ENCODE peak calls at places on chromosomes 16 and 17, in seven cellular contexts. F is GM20000; Q is mammary epithelial cell; K is left ventricle myocardium inferior; M is right atrium auricular region; G is CD8-positive, alpha-beta T cell; T is AG09309. N is an unnamed sample.
A peak's percentile ranks its signal among the peaks of the same experiment; 100 is the strongest.

GRCh38 chr17:61128671-61129115 is 270.9 kb upstream of the TBX2 start:
- DNase-seq in F (no peak), Q (no peak), K (no peak), M (no peak), G (no peak), T (peak; percentile 5), N (no peak)

GRCh38 chr16:53911506-53911905 is 207.6 kb downstream of the FTO start:
- DNase-seq in F (no peak), Q (no peak), K (no peak), M (no peak), G (no peak), T (no peak), N (no peak)

GRCh38 chr17:83100853-83101391 is 21.5 kb downstream of the METRNL start:
- DNase-seq in F (no peak), Q (no peak), K (no peak), M (no peak), G (no peak), T (no peak), N (no peak)

GRCh38 chr16:26051078-26051477 is 359.3 kb downstream of the HS3ST4 start:
- DNase-seq in F (no peak), Q (no peak), K (no peak), M (no peak), G (no peak), T (no peak), N (no peak)

GRCh38 chr16:7983671-7984070 is 606.6 kb downstream of the TMEM114 start:
- DNase-seq in F (no peak), Q (no peak), K (no peak), M (no peak), G (no peak), T (no peak), N (no peak)

GRCh38 chr17:82019905-82020873 is 2.5 kb downstream of the CENPX start:
- DNase-seq in F (peak; percentile 88), Q (no peak), K (peak; percentile 51), M (no peak), G (peak; percentile 54), T (no peak), N (peak; percentile 59)

GRCh38 chr17:7652659-7653343 is 2.1 kb downstream of the ATP1B2 start:
- DNase-seq in F (no peak), Q (no peak), K (no peak), M (no peak), G (no peak), T (no peak), N (no peak)

GRCh38 chr16:10343124-10343760 is 42.6 kb upstream of the ATF7IP2 start:
- DNase-seq in F (no peak), Q (no peak), K (no peak), M (no peak), G (no peak), T (no peak), N (no peak)

GRCh38 chr17:32350662-32351418 is 883 bp downstream of the ZNF207 start:
- DNase-seq in F (peak; percentile 49), Q (peak; percentile 63), K (no peak), M (no peak), G (no peak), T (no peak), N (no peak)

GRCh38 chr17:39591958-39592954 is 15.5 kb downstream of the NEUROD2 start:
- DNase-seq in F (peak; percentile 62), Q (peak; percentile 40), K (no peak), M (no peak), G (no peak), T (no peak), N (no peak)

GRCh38 chr17:2874211-2874686 is 78.0 kb downstream of the RAP1GAP2 start:
- DNase-seq in F (no peak), Q (no peak), K (no peak), M (no peak), G (no peak), T (no peak), N (no peak)

GRCh38 chr16:88354229-88355092 is 28.3 kb upstream of the ZNF469 start:
- DNase-seq in F (no peak), Q (no peak), K (peak; percentile 8), M (no peak), G (no peak), T (no peak), N (no peak)

GRCh38 chr16:81429045-81429521 is 15.5 kb upstream of the CMIP start:
- DNase-seq in F (no peak), Q (no peak), K (peak; percentile 31), M (no peak), G (no peak), T (no peak), N (no peak)

GRCh38 chr17:46908352-46908751 is 14.6 kb upstream of the GOSR2 start:
- DNase-seq in F (no peak), Q (no peak), K (no peak), M (no peak), G (no peak), T (no peak), N (no peak)

GRCh38 chr17:73323622-73324455 is 12.0 kb upstream of the CDC42EP4 start:
- DNase-seq in F (no peak), Q (peak; percentile 78), K (peak; percentile 46), M (no peak), G (no peak), T (no peak), N (no peak)

GRCh38 chr17:73320601-73321264 is 8.9 kb upstream of the CDC42EP4 start:
- DNase-seq in F (no peak), Q (no peak), K (no peak), M (no peak), G (no peak), T (no peak), N (no peak)

GRCh38 chr17:73331060-73331459 is 19.3 kb upstream of the CDC42EP4 start:
- DNase-seq in F (no peak), Q (no peak), K (no peak), M (no peak), G (no peak), T (no peak), N (no peak)

GRCh38 chr17:73324711-73325526 is 13.1 kb upstream of the CDC42EP4 start:
- DNase-seq in F (no peak), Q (no peak), K (no peak), M (no peak), G (no peak), T (no peak), N (no peak)

DNA sequence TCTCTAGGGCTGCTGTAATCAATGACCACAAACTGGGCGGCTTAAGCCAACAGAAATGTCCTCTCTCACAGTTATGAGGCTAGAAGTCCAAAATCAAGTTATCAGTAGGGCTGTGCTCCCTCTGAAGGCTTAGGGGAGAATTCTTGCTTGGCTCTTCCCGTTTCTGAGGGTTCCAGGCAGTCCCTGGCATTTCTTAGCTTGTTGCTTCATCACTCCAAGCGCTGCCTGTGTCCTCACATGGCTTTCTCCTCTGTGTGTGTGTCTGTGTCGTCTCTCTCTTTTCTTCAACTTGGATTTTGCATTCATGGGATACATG is 13.7 kb upstream of the CDC42EP4 start:
- DNase-seq in F (no peak), Q (no peak), K (no peak), M (peak; percentile 82), G (no peak), T (peak; percentile 84), N (no peak)
- TF ChIP-seq CTCF in F (no peak), Q (no peak), K (peak; percentile 27), M (no peak), G (no peak), T (peak; percentile 40), N (no peak)

DNA sequence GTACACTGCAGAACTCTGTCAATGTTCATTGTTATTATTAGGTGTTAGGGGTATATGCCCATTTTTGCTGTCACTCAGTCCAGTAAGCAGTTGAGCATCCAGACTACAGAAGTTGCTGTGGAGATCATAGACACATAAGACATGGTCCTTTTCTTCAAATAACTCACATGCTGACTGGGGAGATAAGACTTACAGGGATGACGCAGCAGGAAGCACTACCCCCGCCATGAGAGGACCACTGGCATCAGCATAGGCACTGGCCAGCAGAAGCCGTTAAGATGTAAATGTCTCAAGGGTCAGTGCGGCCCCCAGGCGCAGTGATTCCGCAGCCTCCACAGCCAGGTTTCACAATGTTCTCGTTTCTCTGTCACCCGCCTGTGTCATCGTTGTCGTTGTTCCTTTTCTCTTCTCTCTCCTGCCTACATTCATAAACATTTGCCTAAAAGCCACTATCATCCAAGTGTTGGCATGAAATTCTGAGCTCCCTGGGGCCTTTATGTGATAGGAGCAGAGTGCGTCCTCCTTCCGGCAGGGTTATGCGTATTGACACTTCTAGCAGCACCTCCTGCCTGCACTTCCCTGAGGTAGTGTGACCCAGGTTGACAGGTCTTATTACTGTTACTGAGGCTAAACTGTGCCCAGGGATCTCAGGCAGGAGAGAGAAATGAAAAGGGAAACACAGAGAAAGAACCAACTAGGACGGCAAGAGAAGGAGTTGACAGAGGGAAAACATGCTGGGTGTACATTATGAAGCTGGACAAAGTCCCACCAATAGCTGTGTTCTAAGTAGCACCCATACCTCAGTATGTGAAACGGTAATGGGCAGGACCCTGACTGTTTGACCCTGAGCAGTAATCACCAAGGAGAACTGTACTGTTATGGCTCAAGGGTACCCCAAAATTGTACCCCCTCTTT is 17.9 kb downstream of the TANGO6 start:
- DNase-seq in F (no peak), Q (no peak), K (no peak), M (no peak), G (no peak), T (no peak), N (no peak)
- TF ChIP-seq CTCF in F (no peak), Q (no peak), K (no peak), M (no peak), G (no peak), T (no peak), N (no peak)

GRCh38 chr17:33642002-33642401 is 348.9 kb upstream of the ASIC2 start:
- DNase-seq in F (peak; percentile 7), Q (no peak), K (no peak), M (no peak), G (no peak), T (no peak), N (no peak)

GRCh38 chr17:33639103-33639991 is 346.3 kb upstream of the ASIC2 start:
- DNase-seq in F (no peak), Q (no peak), K (no peak), M (no peak), G (no peak), T (no peak), N (no peak)

GRCh38 chr17:33640629-33641028 is 347.5 kb upstream of the ASIC2 start:
- DNase-seq in F (no peak), Q (no peak), K (no peak), M (no peak), G (no peak), T (no peak), N (no peak)

DNA sequence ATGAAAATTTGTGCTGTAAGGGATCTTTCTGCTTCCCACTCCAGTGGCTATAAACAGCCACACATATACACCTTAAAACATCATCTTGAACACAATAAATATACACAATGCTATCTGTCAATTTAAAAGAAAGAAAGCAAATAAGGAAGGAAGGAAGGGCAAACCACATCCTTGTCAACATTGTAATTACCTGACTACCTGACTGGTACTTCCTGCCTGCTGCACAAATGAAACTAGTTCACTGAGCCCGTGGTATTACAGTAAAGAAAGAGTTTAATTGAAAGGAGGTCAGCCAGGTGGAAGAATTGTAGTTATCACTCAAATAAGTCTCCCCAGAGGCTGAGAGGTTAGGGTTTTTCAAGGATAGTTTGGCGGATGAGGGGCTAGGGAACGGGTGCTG is 344.4 kb upstream of the ASIC2 start:
- DNase-seq in F (no peak), Q (no peak), K (no peak), M (no peak), G (no peak), T (no peak), N (no peak)
- TF ChIP-seq CTCF in F (no peak), Q (no peak), K (no peak), M (no peak), G (no peak), T (no peak), N (no peak)

GRCh38 chr16:83205896-83206295 is 579.1 kb downstream of the CDH13 start:
- DNase-seq in F (no peak), Q (peak; percentile 44), K (no peak), M (no peak), G (no peak), T (no peak), N (no peak)

GRCh38 chr16:83199012-83199411 is 572.2 kb downstream of the CDH13 start:
- DNase-seq in F (no peak), Q (no peak), K (no peak), M (peak; percentile 36), G (no peak), T (no peak), N (no peak)

GRCh38 chr16:83200005-83200779 is 573.4 kb downstream of the CDH13 start:
- DNase-seq in F (no peak), Q (peak; percentile 90), K (no peak), M (peak; percentile 30), G (no peak), T (no peak), N (no peak)
- TF ChIP-seq CTCF in F (no peak), Q (no peak), K (peak; percentile 41), M (no peak), G (no peak), T (no peak), N (no peak)